ENCODE peak calls at places on chromosomes 11 and 22, in ten cellular contexts. N, O, H, P, C, U, E, B, Q and M are unnamed samples.
A peak's percentile ranks its signal among the peaks of the same experiment; 100 is the strongest.

GRCh38 chr22:49081261-49081666 is 746.4 kb downstream of the BRD1 start:
- DNase-seq in Q (no peak), B (no peak), C (no peak), O (no peak), U (no peak), N (no peak), P (no peak), E (no peak), H (no peak), M (no peak)

GRCh38 chr11:303359-303758 is 4.0 kb upstream of the IFITM5 start:
- DNase-seq in B (no peak), E (no peak), Q (no peak), U (no peak), P (no peak), N (no peak), O (no peak), H (no peak), C (no peak), M (no peak)

GRCh38 chr22:18970948-18971315 is 34.8 kb upstream of the PRODH start:
- DNase-seq in H (no peak), N (no peak), B (no peak), Q (no peak), U (no peak), E (no peak), P (no peak), O (no peak), C (no peak), M (no peak)

GRCh38 chr11:74726547-74727182 is 4.6 kb downstream of the CHRDL2 start:
- DNase-seq in O (peak; percentile 97), C (peak; percentile 59), N (peak; percentile 65), E (peak; percentile 47), B (peak; percentile 38), H (peak; percentile 87), Q (peak; percentile 81), P (peak; percentile 6), U (peak; percentile 76), M (peak; percentile 50)

GRCh38 chr22:42623756-42624446 is 9.2 kb upstream of the POLDIP3 start:
- DNase-seq in U (no peak), B (no peak), O (no peak), Q (no peak), N (no peak), E (no peak), H (no peak), C (no peak), P (no peak), M (no peak)

GRCh38 chr22:44583076-44583760 is 85.2 kb upstream of the RTL6 start:
- DNase-seq in C (no peak), B (no peak), U (no peak), P (no peak), H (peak; percentile 16), O (no peak), N (no peak), E (no peak), Q (no peak), M (no peak)

GRCh38 chr11:103699216-103699615 is 337.2 kb upstream of the DDI1 start:
- DNase-seq in B (no peak), P (no peak), U (no peak), O (no peak), E (no peak), C (no peak), Q (no peak), H (peak; percentile 25), N (no peak), M (no peak)

GRCh38 chr11:27213232-27213660 is 149.8 kb downstream of the CCDC34 start:
- DNase-seq in N (peak; percentile 84), P (no peak), H (peak; percentile 87), Q (no peak), U (no peak), E (no peak), B (no peak), C (no peak), O (no peak), M (no peak)

GRCh38 chr11:86176165-86176884 is 68.2 kb upstream of the EED start:
- DNase-seq in N (no peak), Q (no peak), U (no peak), E (no peak), H (peak; percentile 54), C (peak; percentile 41), P (no peak), B (no peak), O (no peak), M (no peak)

GRCh38 chr11:66745356-66746235 is 16.6 kb upstream of the SPTBN2 start:
- DNase-seq in B (peak; percentile 23), E (peak; percentile 21), H (no peak), U (no peak), Q (no peak), N (no peak), O (peak; percentile 53), P (no peak), C (peak; percentile 46), M (peak; percentile 12)

GRCh38 chr11:43360361-43361032 is 1.8 kb downstream of the TTC17 start:
- DNase-seq in U (no peak), Q (no peak), C (no peak), P (no peak), O (no peak), H (peak; percentile 64), N (peak; percentile 10), B (no peak), E (no peak), M (no peak)

GRCh38 chr11:69010964-69011623 is 2.0 kb downstream of the MRGPRF start:
- DNase-seq in B (no peak), N (peak; percentile 86), E (peak; percentile 46), Q (peak; percentile 77), P (no peak), O (no peak), H (peak; percentile 80), U (peak; percentile 83), C (peak; percentile 38), M (no peak)

GRCh38 chr22:33400891-33401290 is 342.7 kb upstream of the SYN3 start:
- DNase-seq in O (no peak), B (no peak), E (no peak), C (no peak), U (no peak), Q (no peak), P (no peak), N (no peak), H (no peak), M (no peak)

GRCh38 chr11:34565417-34566208 is 52.0 kb upstream of the ELF5 start:
- DNase-seq in Q (no peak), E (no peak), C (no peak), B (no peak), O (no peak), P (no peak), U (no peak), H (no peak), N (no peak), M (no peak)

GRCh38 chr11:2376751-2377451 is at the start of gene CD81:
- DNase-seq in N (no peak), C (peak; percentile 70), U (no peak), Q (no peak), B (peak; percentile 69), P (no peak), H (peak; percentile 51), O (peak; percentile 81), E (peak; percentile 53), M (peak; percentile 59)

GRCh38 chr11:61195016-61195695 is 8.2 kb upstream of the PGA3 start:
- DNase-seq in N (no peak), P (no peak), C (no peak), Q (no peak), O (no peak), U (no peak), B (no peak), E (no peak), H (no peak), M (no peak)

GRCh38 chr11:898160-898517 is 12.5 kb downstream of the CHID1 start:
- DNase-seq in B (no peak), O (no peak), N (peak; percentile 11), Q (no peak), U (no peak), C (no peak), P (no peak), E (no peak), H (peak; percentile 56), M (no peak)

GRCh38 chr11:123584737-123585136 is 69.7 kb downstream of the SCN3B start:
- DNase-seq in C (no peak), Q (no peak), U (no peak), H (no peak), P (no peak), O (no peak), B (no peak), E (no peak), N (no peak), M (no peak)

GRCh38 chr11:117876049-117876340 is 463 bp downstream of the FXYD6 start:
- DNase-seq in C (no peak), N (no peak), U (no peak), E (no peak), Q (no peak), O (no peak), B (no peak), H (no peak), P (no peak), M (no peak)

GRCh38 chr11:118341749-118342489 is 586 bp downstream of the CD3D start:
- DNase-seq in H (no peak), B (peak; percentile 32), O (no peak), N (no peak), Q (no peak), P (no peak), E (no peak), U (no peak), C (no peak), M (no peak)